ENCODE peak calls at places on chromosomes 16 and 17, in five cellular contexts. One of them, this sample, is unnamed.

GRCh38 chr17:4003501-4004421 is 39.5 kb upstream of the ATP2A3 start:
- DNase-seq in neural progenitor cell: peak; percentile 43
- DNase-seq in AG10803: no peak
- DNase-seq in transverse colon: peak; percentile 79
- DNase-seq in fibroblast of mammary gland: no peak
- DNase-seq in this sample: no peak

GRCh38 chr16:10501016-10501607 is 79.3 kb downstream of the EMP2 start:
- DNase-seq in neural progenitor cell: no peak
- DNase-seq in AG10803: no peak
- DNase-seq in transverse colon: no peak
- DNase-seq in fibroblast of mammary gland: no peak
- DNase-seq in this sample: no peak

GRCh38 chr17:17818088-17818526 is 18.7 kb downstream of the SREBF1 start:
- DNase-seq in AG10803: no peak
- DNase-seq in fibroblast of mammary gland: peak; percentile 65
- DNase-seq in neural progenitor cell: no peak
- DNase-seq in transverse colon: no peak
- DNase-seq in this sample: peak; percentile 52

GRCh38 chr17:71441098-71441497 is 679.7 kb upstream of the SOX9 start:
- DNase-seq in AG10803: peak; percentile 82
- DNase-seq in fibroblast of mammary gland: peak; percentile 91
- DNase-seq in neural progenitor cell: no peak
- DNase-seq in transverse colon: no peak
- DNase-seq in this sample: peak; percentile 94

GRCh38 chr17:54270499-54270898 is 447.8 kb downstream of the KIF2B start:
- DNase-seq in transverse colon: no peak
- DNase-seq in neural progenitor cell: no peak
- DNase-seq in AG10803: no peak
- DNase-seq in fibroblast of mammary gland: peak; percentile 23
- DNase-seq in this sample: peak; percentile 88

GRCh38 chr16:28149016-28149888 is 62.5 kb downstream of the XPO6 start:
- DNase-seq in transverse colon: no peak
- DNase-seq in AG10803: no peak
- DNase-seq in fibroblast of mammary gland: peak; percentile 35
- DNase-seq in neural progenitor cell: no peak
- DNase-seq in this sample: peak; percentile 63

GRCh38 chr17:78117027-78117981 is 11.3 kb downstream of the TMC6 start:
- DNase-seq in AG10803: no peak
- DNase-seq in transverse colon: peak; percentile 53
- DNase-seq in fibroblast of mammary gland: no peak
- DNase-seq in neural progenitor cell: peak; percentile 50
- DNase-seq in this sample: peak; percentile 26

GRCh38 chr17:81553616-81554181 is 1.5 kb upstream of the FAAP100 start:
- DNase-seq in AG10803: peak; percentile 95
- DNase-seq in transverse colon: peak; percentile 33
- DNase-seq in fibroblast of mammary gland: peak; percentile 99
- DNase-seq in neural progenitor cell: no peak
- DNase-seq in this sample: peak; percentile 87

GRCh38 chr17:77189148-77189547 is 48.4 kb downstream of the SEC14L1 start:
- DNase-seq in neural progenitor cell: no peak
- DNase-seq in AG10803: no peak
- DNase-seq in transverse colon: no peak
- DNase-seq in fibroblast of mammary gland: no peak
- DNase-seq in this sample: no peak

GRCh38 chr17:77371117-77371887 is 230.5 kb downstream of the SEC14L1 start:
- DNase-seq in fibroblast of mammary gland: no peak
- DNase-seq in transverse colon: no peak
- DNase-seq in AG10803: peak; percentile 87
- DNase-seq in neural progenitor cell: no peak
- DNase-seq in this sample: no peak

GRCh38 chr16:65700599-65700998 is 578.7 kb upstream of the CDH11 start:
- DNase-seq in transverse colon: no peak
- DNase-seq in AG10803: peak; percentile 40
- DNase-seq in fibroblast of mammary gland: no peak
- DNase-seq in neural progenitor cell: no peak
- DNase-seq in this sample: no peak

GRCh38 chr17:6627019-6627418 is 13.5 kb downstream of the KIAA0753 start:
- DNase-seq in AG10803: peak; percentile 21
- DNase-seq in transverse colon: no peak
- DNase-seq in neural progenitor cell: no peak
- DNase-seq in fibroblast of mammary gland: peak; percentile 35
- DNase-seq in this sample: peak; percentile 20

GRCh38 chr17:8144401-8145295 is 7.6 kb downstream of the PER1 start:
- DNase-seq in AG10803: no peak
- DNase-seq in fibroblast of mammary gland: no peak
- DNase-seq in transverse colon: no peak
- DNase-seq in neural progenitor cell: no peak
- DNase-seq in this sample: no peak

GRCh38 chr17:57391076-57391825 is 134.9 kb downstream of the MSI2 start:
- DNase-seq in neural progenitor cell: no peak
- DNase-seq in AG10803: no peak
- DNase-seq in fibroblast of mammary gland: no peak
- DNase-seq in transverse colon: no peak
- DNase-seq in this sample: no peak

GRCh38 chr17:40091691-40092397 is 8.5 kb downstream of the NR1D1 start:
- DNase-seq in neural progenitor cell: no peak
- DNase-seq in fibroblast of mammary gland: no peak
- DNase-seq in AG10803: no peak
- DNase-seq in transverse colon: no peak
- DNase-seq in this sample: no peak

GRCh38 chr16:22813946-22814325 is at the start of gene HS3ST2:
- DNase-seq in fibroblast of mammary gland: peak; percentile 26
- DNase-seq in transverse colon: peak; percentile 20
- DNase-seq in neural progenitor cell: peak; percentile 92
- DNase-seq in AG10803: peak; percentile 24
- DNase-seq in this sample: peak; percentile 80

GRCh38 chr17:61128671-61129115 is 270.9 kb upstream of the TBX2 start:
- DNase-seq in neural progenitor cell: no peak
- DNase-seq in AG10803: peak; percentile 76
- DNase-seq in fibroblast of mammary gland: peak; percentile 91
- DNase-seq in transverse colon: no peak
- DNase-seq in this sample: no peak

GRCh38 chr17:61813211-61813610 is 50.1 kb downstream of the BRIP1 start:
- DNase-seq in AG10803: peak; percentile 66
- DNase-seq in neural progenitor cell: no peak
- DNase-seq in fibroblast of mammary gland: no peak
- DNase-seq in transverse colon: no peak
- DNase-seq in this sample: no peak

GRCh38 chr16:4954714-4955113 is 3.4 kb upstream of the SEC14L5 start:
- DNase-seq in AG10803: no peak
- DNase-seq in fibroblast of mammary gland: peak; percentile 56
- DNase-seq in transverse colon: no peak
- DNase-seq in neural progenitor cell: no peak
- DNase-seq in this sample: no peak

GRCh38 chr17:6165806-6166205 is 95.6 kb downstream of the WSCD1 start:
- DNase-seq in neural progenitor cell: no peak
- DNase-seq in fibroblast of mammary gland: no peak
- DNase-seq in AG10803: no peak
- DNase-seq in transverse colon: no peak
- DNase-seq in this sample: no peak

GRCh38 chr17:73191443-73192218 is 1.2 kb upstream of the COG1 start:
- DNase-seq in AG10803: peak; percentile 67
- DNase-seq in transverse colon: peak; percentile 78
- DNase-seq in fibroblast of mammary gland: peak; percentile 72
- DNase-seq in neural progenitor cell: peak; percentile 78
- DNase-seq in this sample: peak; percentile 77

GRCh38 chr16:65284583-65284982 is 162.7 kb upstream of the CDH11 start:
- DNase-seq in fibroblast of mammary gland: peak; percentile 4
- DNase-seq in transverse colon: no peak
- DNase-seq in AG10803: peak; percentile 12
- DNase-seq in neural progenitor cell: no peak
- DNase-seq in this sample: peak; percentile 13

GRCh38 chr16:4663756-4664465 is 29.5 kb upstream of the NUDT16L1 start:
- DNase-seq in transverse colon: peak; percentile 53
- DNase-seq in neural progenitor cell: no peak
- DNase-seq in fibroblast of mammary gland: peak; percentile 25
- DNase-seq in AG10803: no peak
- DNase-seq in this sample: no peak

GRCh38 chr17:7632492-7632894 is 2.6 kb downstream of the SHBG start:
- DNase-seq in transverse colon: peak; percentile 40
- DNase-seq in fibroblast of mammary gland: peak; percentile 65
- DNase-seq in neural progenitor cell: peak; percentile 70
- DNase-seq in AG10803: peak; percentile 61
- DNase-seq in this sample: peak; percentile 74

GRCh38 chr16:379961-380836 is 1.6 kb downstream of the PGAP6 start:
- DNase-seq in fibroblast of mammary gland: no peak
- DNase-seq in neural progenitor cell: no peak
- DNase-seq in transverse colon: no peak
- DNase-seq in AG10803: no peak
- DNase-seq in this sample: no peak

GRCh38 chr17:78484300-78485159 is 92.7 kb downstream of the DNAH17 start:
- DNase-seq in fibroblast of mammary gland: no peak
- DNase-seq in neural progenitor cell: peak; percentile 69
- DNase-seq in AG10803: peak; percentile 19
- DNase-seq in transverse colon: peak; percentile 51
- DNase-seq in this sample: no peak

GRCh38 chr16:9378876-9379275 is 287.4 kb downstream of the HAPSTR1 start:
- DNase-seq in transverse colon: no peak
- DNase-seq in neural progenitor cell: no peak
- DNase-seq in AG10803: no peak
- DNase-seq in fibroblast of mammary gland: no peak
- DNase-seq in this sample: no peak

GRCh38 chr16:29985271-29985811 is 10.1 kb downstream of the HIRIP3 start:
- DNase-seq in fibroblast of mammary gland: no peak
- DNase-seq in AG10803: no peak
- DNase-seq in neural progenitor cell: no peak
- DNase-seq in transverse colon: no peak
- DNase-seq in this sample: no peak

GRCh38 chr17:4678448-4679026 is 25.4 kb downstream of the PELP1 start:
- DNase-seq in neural progenitor cell: no peak
- DNase-seq in fibroblast of mammary gland: peak; percentile 96
- DNase-seq in AG10803: peak; percentile 82
- DNase-seq in transverse colon: no peak
- DNase-seq in this sample: peak; percentile 92

GRCh38 chr17:47244697-47245096 is 8.9 kb upstream of the ITGB3 start:
- DNase-seq in AG10803: no peak
- DNase-seq in fibroblast of mammary gland: peak; percentile 55
- DNase-seq in transverse colon: no peak
- DNase-seq in neural progenitor cell: no peak
- DNase-seq in this sample: no peak

GRCh38 chr17:75889454-75889853 is 7.3 kb downstream of the TRIM65 start:
- DNase-seq in neural progenitor cell: no peak
- DNase-seq in transverse colon: no peak
- DNase-seq in fibroblast of mammary gland: no peak
- DNase-seq in AG10803: no peak
- DNase-seq in this sample: no peak

DNA sequence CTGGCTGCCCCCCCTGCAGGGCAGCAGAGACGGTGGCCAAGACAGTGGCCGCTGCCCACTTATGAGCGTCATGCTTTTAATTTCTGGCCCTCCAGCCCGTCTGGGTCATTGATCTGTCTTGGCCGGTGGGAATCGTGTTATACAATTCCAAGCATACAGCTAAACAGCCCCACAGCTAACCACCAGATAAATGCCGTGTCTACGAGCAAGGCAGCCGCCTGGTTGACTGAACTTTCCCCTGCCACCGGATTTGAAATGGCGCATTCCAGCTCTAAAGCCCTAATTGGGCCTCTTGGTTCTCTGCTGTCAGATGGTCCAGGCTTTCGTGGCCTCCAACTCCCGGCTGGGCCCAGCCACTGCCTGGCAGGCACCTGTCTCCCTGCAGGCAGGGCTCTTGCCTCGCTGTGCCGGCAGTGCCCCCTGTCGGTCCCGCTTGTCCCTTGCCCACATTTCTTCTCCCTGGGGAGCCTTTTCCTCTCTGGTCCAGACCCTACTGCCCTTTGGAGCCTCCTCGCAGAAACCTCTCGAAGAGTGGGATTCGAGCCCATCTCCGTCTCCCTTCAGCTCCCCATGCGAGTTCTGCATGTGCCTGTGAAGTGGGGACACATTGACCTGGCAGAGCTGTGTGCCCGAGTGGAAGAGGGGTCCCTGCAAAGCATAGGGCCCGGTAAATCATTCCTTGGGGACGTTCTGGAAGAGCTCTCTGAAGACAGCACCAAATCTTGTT is 1.8 kb upstream of the RBFOX3 start:
- DNase-seq in neural progenitor cell: peak; percentile 92
- DNase-seq in fibroblast of mammary gland: peak; percentile 35
- DNase-seq in AG10803: peak; percentile 5
- DNase-seq in transverse colon: peak; percentile 58
- DNase-seq in this sample: no peak
- TF ChIP-seq CTCF in neural progenitor cell: peak; percentile 95
- TF ChIP-seq CTCF in fibroblast of mammary gland: peak; percentile 52
- TF ChIP-seq CTCF in AG10803: peak; percentile 37
- TF ChIP-seq CTCF in transverse colon: peak; percentile 64
- TF ChIP-seq CTCF in this sample: peak; percentile 47

GRCh38 chr16:49527621-49528020 is 154.0 kb downstream of the C16orf78 start:
- DNase-seq in fibroblast of mammary gland: peak; percentile 6
- DNase-seq in transverse colon: no peak
- DNase-seq in neural progenitor cell: no peak
- DNase-seq in AG10803: no peak
- DNase-seq in this sample: no peak
- H3K4me3 ChIP-seq in fibroblast of mammary gland: no peak overlapping the region
- H3K4me3 ChIP-seq in transverse colon: peak overlapping the region; percentile 36
- H3K4me3 ChIP-seq in neural progenitor cell: no peak overlapping the region
- H3K4me3 ChIP-seq in AG10803: no peak overlapping the region
- H3K4me3 ChIP-seq in this sample: no peak overlapping the region

GRCh38 chr16:77951788-77952187 is 70.6 kb upstream of the CLEC3A start:
- DNase-seq in neural progenitor cell: peak; percentile 50
- DNase-seq in transverse colon: no peak
- DNase-seq in AG10803: no peak
- DNase-seq in fibroblast of mammary gland: no peak
- DNase-seq in this sample: peak; percentile 20
- TF ChIP-seq CTCF in neural progenitor cell: peak; percentile 61
- TF ChIP-seq CTCF in transverse colon: peak; percentile 23
- TF ChIP-seq CTCF in AG10803: no peak
- TF ChIP-seq CTCF in fibroblast of mammary gland: peak; percentile 9
- TF ChIP-seq CTCF in this sample: no peak

GRCh38 chr17:63843387-63844292 is 1.2 kb upstream of the SMARCD2 start:
- DNase-seq in AG10803: peak; percentile 92
- DNase-seq in fibroblast of mammary gland: peak; percentile 86
- DNase-seq in neural progenitor cell: no peak
- DNase-seq in transverse colon: peak; percentile 45
- DNase-seq in this sample: no peak
- H3K4me3 ChIP-seq in AG10803: peak overlapping the region; percentile 69
- H3K4me3 ChIP-seq in fibroblast of mammary gland: peak overlapping the region; percentile 52
- H3K4me3 ChIP-seq in neural progenitor cell: peak overlapping the region; percentile 56
- H3K4me3 ChIP-seq in transverse colon: peak overlapping the region; percentile 99
- H3K4me3 ChIP-seq in this sample: peak overlapping the region; percentile 49